ENCODE peak calls at places on chromosomes 1 and 21, in five cellular contexts. M is A549, J is upper lobe of left lung, V is testis, H is GM12878. L is an unnamed sample.

GRCh38 chr1:50268049-50268448 is 155.2 kb downstream of the DMRTA2 start:
- DNase-seq in J (no peak), M (no peak), H (no peak), V (peak; percentile 16), L (no peak)

GRCh38 chr1:162302660-162303344 is 73.9 kb downstream of the SPATA46 start:
- DNase-seq in V (no peak), M (no peak), J (no peak), H (no peak), L (no peak)

GRCh38 chr1:203512830-203513578 is 19.1 kb downstream of the OPTC start:
- DNase-seq in V (no peak), H (no peak), M (peak; percentile 93), J (peak; percentile 65), L (no peak)

GRCh38 chr1:73756817-73757216 is 441.2 kb downstream of the LRRIQ3 start:
- DNase-seq in H (no peak), V (no peak), M (no peak), J (no peak), L (no peak)

GRCh38 chr1:209653915-209654351 is 1.7 kb upstream of the LAMB3 start:
- DNase-seq in J (peak; percentile 36), H (no peak), M (no peak), V (no peak), L (no peak)

GRCh38 chr1:198498881-198499280 is 41.6 kb downstream of the ATP6V1G3 start:
- DNase-seq in M (no peak), H (no peak), J (no peak), V (no peak), L (no peak)

GRCh38 chr1:204854286-204854685 is 16.4 kb upstream of the NFASC start:
- DNase-seq in M (no peak), V (no peak), H (no peak), J (no peak), L (no peak)

GRCh38 chr21:45091540-45092322 is 17.4 kb downstream of the ADARB1 start:
- DNase-seq in J (no peak), H (no peak), M (no peak), V (no peak), L (no peak)

GRCh38 chr1:47529520-47530098 is 91.8 kb downstream of the FOXD2 start:
- DNase-seq in V (no peak), J (no peak), H (no peak), M (no peak), L (no peak)

GRCh38 chr1:22229374-22229773 is 86.5 kb upstream of the WNT4 start:
- DNase-seq in V (no peak), H (no peak), M (peak; percentile 67), J (no peak), L (no peak)

GRCh38 chr1:244651956-244652698 is 799 bp upstream of the DESI2 start:
- DNase-seq in V (no peak), J (no peak), M (no peak), H (no peak), L (no peak)

GRCh38 chr1:40915581-40915980 is 53.4 kb upstream of the CITED4 start:
- DNase-seq in M (no peak), V (no peak), J (no peak), H (no peak), L (no peak)

GRCh38 chr1:59704721-59705120 is 110.0 kb upstream of the HOOK1 start:
- DNase-seq in J (no peak), V (no peak), M (no peak), H (no peak), L (no peak)

GRCh38 chr1:59705849-59706599 is 108.7 kb upstream of the HOOK1 start:
- DNase-seq in J (no peak), V (no peak), H (no peak), M (no peak), L (no peak)

GRCh38 chr1:59701376-59701775 is 113.4 kb upstream of the HOOK1 start:
- DNase-seq in J (no peak), V (no peak), M (no peak), H (no peak), L (no peak)

GRCh38 chr1:59703226-59703917 is 111.4 kb upstream of the HOOK1 start:
- DNase-seq in J (no peak), H (no peak), V (no peak), M (no peak), L (no peak)

GRCh38 chr1:59703918-59704378 is 110.8 kb upstream of the HOOK1 start:
- DNase-seq in H (no peak), V (no peak), J (no peak), M (no peak), L (no peak)
- H3K4me1 ChIP-seq in H (no peaks in the 10 kb centered on the region), V (peaks cover 3% of the 10 kb centered on the region), J (peaks cover 18% of the 10 kb centered on the region), M (peaks cover 19% of the 10 kb centered on the region), L (no peaks in the 10 kb centered on the region)

DNA sequence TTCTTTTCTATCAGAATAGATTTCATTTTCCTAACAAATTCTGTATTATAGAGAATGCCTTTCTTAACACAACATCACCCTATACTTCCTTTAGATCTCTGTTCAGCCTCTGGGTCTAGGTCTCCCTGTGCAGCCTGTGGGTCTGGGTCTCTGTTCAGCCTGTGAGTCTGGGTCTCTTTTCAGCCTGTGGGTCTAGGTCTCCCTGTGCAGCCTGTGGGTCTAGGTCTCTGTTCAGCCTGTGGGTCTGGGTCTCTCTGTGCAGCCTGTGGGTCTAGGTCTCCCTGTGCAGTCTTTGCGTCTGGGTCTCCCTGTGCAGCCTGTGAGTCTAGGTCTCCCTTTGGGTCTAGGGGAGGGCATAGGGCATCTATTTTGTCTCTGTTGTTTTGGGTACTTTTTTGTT is 59.6 kb upstream of the DIP2A start:
- DNase-seq in M (no peak), H (no peak), V (no peak), J (no peak), L (no peak)
- H3K4me1 ChIP-seq in M (no peaks in the 10 kb centered on the region), H (no peaks in the 10 kb centered on the region), V (peaks cover 3% of the 10 kb centered on the region), J (no peaks in the 10 kb centered on the region), L (no peaks in the 10 kb centered on the region)

GRCh38 chr1:25239681-25240541 is 7.3 kb downstream of the RSRP1 start:
- DNase-seq in J (peak; percentile 96), H (peak; percentile 93), M (peak; percentile 68), V (peak; percentile 92), L (peak; percentile 64)
- H3K4me1 ChIP-seq in J (peaks cover 48% of the 10 kb centered on the region), H (peaks cover 22% of the 10 kb centered on the region), M (peaks cover 10% of the 10 kb centered on the region), V (peaks cover 8% of the 10 kb centered on the region), L (peaks cover 47% of the 10 kb centered on the region)

GRCh38 chr1:2241820-2242219 is 13.7 kb downstream of the SKI start:
- DNase-seq in M (no peak), V (no peak), H (no peak), J (no peak), L (no peak)
- H3K4me1 ChIP-seq in M (peaks cover 9% of the 10 kb centered on the region), V (peaks cover 48% of the 10 kb centered on the region), H (peaks cover 7% of the 10 kb centered on the region), J (peaks cover 82% of the 10 kb centered on the region), L (peaks cover 91% of the 10 kb centered on the region)

GRCh38 chr1:155984341-155984740 is 6.0 kb upstream of the ARHGEF2 start:
- DNase-seq in M (no peak), J (no peak), H (no peak), V (no peak), L (no peak)
- H3K4me1 ChIP-seq in M (peaks cover 60% of the 10 kb centered on the region), J (peaks cover 58% of the 10 kb centered on the region), H (peaks cover 26% of the 10 kb centered on the region), V (peaks cover 6% of the 10 kb centered on the region), L (peaks cover 56% of the 10 kb centered on the region)

DNA sequence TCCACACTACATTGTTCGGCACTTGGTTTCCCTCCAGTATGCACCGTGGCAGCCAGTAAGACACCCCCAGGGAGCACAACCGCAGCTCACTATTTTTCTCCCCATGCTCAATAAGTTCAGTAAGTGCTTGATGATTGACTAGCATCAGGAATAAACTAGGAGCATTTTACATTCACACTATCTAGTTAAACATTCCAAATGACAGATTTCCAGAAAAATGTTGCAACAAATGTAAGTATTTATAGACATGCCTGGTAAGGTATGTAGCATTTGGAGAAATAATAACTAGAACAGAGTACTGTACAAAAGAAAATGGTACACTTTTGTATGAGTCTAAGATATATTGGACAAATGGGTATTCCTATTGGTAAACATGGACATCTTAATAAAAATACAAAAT is 92.9 kb downstream of the SLC45A1 start:
- DNase-seq in H (no peak), M (no peak), J (no peak), V (no peak), L (no peak)
- H3K4me1 ChIP-seq in H (no peaks in the 10 kb centered on the region), M (peaks cover 35% of the 10 kb centered on the region), J (peaks cover 81% of the 10 kb centered on the region), V (peaks cover 69% of the 10 kb centered on the region), L (peaks cover 37% of the 10 kb centered on the region)